ENCODE peak calls at places on chromosome 11, in ten cellular contexts. C is NCI-H2029 treated with DMSO at 0.1 percent for 48 hours; K is fibroblast of lung; E is nucleus accumbens; N is dermis microvascular lymphatic vessel endothelial cell; S is CD4-positive, alpha-beta memory T cell; Y is activated T-helper 1 cell treated with anti-CD3 and anti-CD28 coated beads, Interleukin-12 subunit alpha, Interleukin-12 subunit beta, Interleukin-2, Interleukin-4 antibody, amounts not matched to agents 30 ng/mL and 10 ng/mL and 1 ng/mL, durations not matched to agents 14 hours and 24 hours and 36 hours; R is cardiac fibroblast; Q is ureter; H is kidney glomerular epithelial cell. J is an unnamed sample.
A peak's percentile ranks its signal among the peaks of the same experiment; 100 is the strongest.

GRCh38 chr11:82863209-82863608 is 37.0 kb downstream of the PRCP start:
- DNase-seq in C (no peak), K (no peak), E (no peak), N (no peak), S (no peak), Y (no peak), R (no peak), Q (no peak), H (no peak), J (no peak)

GRCh38 chr11:21465203-21465602 is 727.7 kb upstream of the ANO5 start:
- DNase-seq in C (no peak), K (no peak), E (no peak), N (no peak), S (no peak), Y (no peak), R (no peak), Q (no peak), H (no peak), J (no peak)

GRCh38 chr11:94938399-94939055 is 34.8 kb downstream of the CWC15 start:
- DNase-seq in C (no peak), K (peak; percentile 95), E (no peak), N (peak; percentile 94), S (no peak), Y (no peak), R (peak; percentile 92), Q (peak; percentile 64), H (peak; percentile 85), J (no peak)

GRCh38 chr11:65121447-65121864 is 478 bp downstream of the FAU start:
- DNase-seq in C (no peak), K (no peak), E (no peak), N (no peak), S (peak; percentile 32), Y (no peak), R (peak; percentile 11), Q (no peak), H (no peak), J (no peak)

GRCh38 chr11:2208691-2209369 is 37.2 kb upstream of the TH start:
- DNase-seq in C (no peak), K (no peak), E (no peak), N (no peak), S (no peak), Y (no peak), R (no peak), Q (peak; percentile 69), H (peak; percentile 31), J (no peak)

GRCh38 chr11:12291313-12291712 is 86.1 kb upstream of the PARVA start:
- DNase-seq in C (no peak), K (no peak), E (no peak), N (no peak), S (no peak), Y (no peak), R (no peak), Q (no peak), H (no peak), J (no peak)

GRCh38 chr11:110251837-110252236 is 44.6 kb downstream of the RDX start:
- DNase-seq in C (peak; percentile 33), K (peak; percentile 43), E (no peak), N (peak; percentile 90), S (no peak), Y (no peak), R (peak; percentile 74), Q (no peak), H (peak; percentile 41), J (no peak)

GRCh38 chr11:120517390-120518315 is 6.1 kb downstream of the GRIK4 start:
- DNase-seq in C (no peak), K (peak; percentile 83), E (no peak), N (peak; percentile 16), S (no peak), Y (no peak), R (no peak), Q (no peak), H (no peak), J (no peak)

GRCh38 chr11:4626207-4627105 is 10.8 kb upstream of the OR51D1 start:
- DNase-seq in C (peak; percentile 82), K (peak; percentile 76), E (no peak), N (peak; percentile 74), S (no peak), Y (peak; percentile 44), R (peak; percentile 89), Q (peak; percentile 74), H (peak; percentile 50), J (no peak)